ENCODE peak calls at places on chromosome 16, in nine cellular contexts. One of them, this sample, is unnamed.

GRCh38 chr16:48102083-48103008 is 53.4 kb downstream of the ABCC12 start:
- DNase-seq in hepatocyte: no peak
- DNase-seq in endothelial cell of umbilical vein: no peak
- DNase-seq in psoas muscle: no peak
- DNase-seq in lung: no peak
- DNase-seq in pancreas: no peak
- DNase-seq in colonic mucosa: no peak
- DNase-seq in astrocyte: no peak
- DNase-seq in thoracic aorta: no peak
- DNase-seq in this sample: no peak

GRCh38 chr16:3094289-3095027 is 4.6 kb downstream of the ZSCAN10 start:
- DNase-seq in hepatocyte: no peak
- DNase-seq in lung: no peak
- DNase-seq in endothelial cell of umbilical vein: peak; percentile 74
- DNase-seq in psoas muscle: no peak
- DNase-seq in pancreas: no peak
- DNase-seq in astrocyte: no peak
- DNase-seq in colonic mucosa: peak; percentile 67
- DNase-seq in thoracic aorta: no peak
- DNase-seq in this sample: peak; percentile 29

GRCh38 chr16:4925791-4926190 is 11.2 kb downstream of the PPL start:
- DNase-seq in endothelial cell of umbilical vein: no peak
- DNase-seq in pancreas: no peak
- DNase-seq in hepatocyte: no peak
- DNase-seq in astrocyte: no peak
- DNase-seq in lung: no peak
- DNase-seq in colonic mucosa: no peak
- DNase-seq in psoas muscle: no peak
- DNase-seq in thoracic aorta: no peak
- DNase-seq in this sample: no peak

GRCh38 chr16:24995033-24995432 is 20.1 kb downstream of the ARHGAP17 start:
- DNase-seq in pancreas: no peak
- DNase-seq in astrocyte: no peak
- DNase-seq in endothelial cell of umbilical vein: no peak
- DNase-seq in psoas muscle: no peak
- DNase-seq in thoracic aorta: no peak
- DNase-seq in colonic mucosa: no peak
- DNase-seq in lung: no peak
- DNase-seq in hepatocyte: no peak
- DNase-seq in this sample: no peak

GRCh38 chr16:53098526-53099317 is 43.9 kb downstream of the CHD9 start:
- DNase-seq in psoas muscle: peak; percentile 89
- DNase-seq in endothelial cell of umbilical vein: peak; percentile 95
- DNase-seq in colonic mucosa: peak; percentile 75
- DNase-seq in pancreas: peak; percentile 73
- DNase-seq in astrocyte: peak; percentile 95
- DNase-seq in hepatocyte: peak; percentile 81
- DNase-seq in lung: peak; percentile 82
- DNase-seq in thoracic aorta: peak; percentile 62
- DNase-seq in this sample: peak; percentile 89

GRCh38 chr16:20870122-20870521 is 30.0 kb downstream of the DCUN1D3 start:
- DNase-seq in thoracic aorta: no peak
- DNase-seq in endothelial cell of umbilical vein: no peak
- DNase-seq in astrocyte: no peak
- DNase-seq in colonic mucosa: no peak
- DNase-seq in pancreas: no peak
- DNase-seq in hepatocyte: no peak
- DNase-seq in psoas muscle: no peak
- DNase-seq in lung: no peak
- DNase-seq in this sample: no peak

GRCh38 chr16:77677129-77677528 is 45.2 kb upstream of the NUDT7 start:
- DNase-seq in hepatocyte: no peak
- DNase-seq in pancreas: no peak
- DNase-seq in thoracic aorta: no peak
- DNase-seq in astrocyte: no peak
- DNase-seq in colonic mucosa: no peak
- DNase-seq in lung: no peak
- DNase-seq in psoas muscle: no peak
- DNase-seq in endothelial cell of umbilical vein: no peak
- DNase-seq in this sample: no peak

GRCh38 chr16:83615131-83615530 is 192.6 kb upstream of the HSBP1 start:
- DNase-seq in endothelial cell of umbilical vein: no peak
- DNase-seq in pancreas: no peak
- DNase-seq in thoracic aorta: no peak
- DNase-seq in colonic mucosa: no peak
- DNase-seq in astrocyte: peak; percentile 26
- DNase-seq in psoas muscle: no peak
- DNase-seq in lung: no peak
- DNase-seq in hepatocyte: no peak
- DNase-seq in this sample: no peak

GRCh38 chr16:5504028-5504758 is 406.6 kb upstream of the EEF2KMT start:
- DNase-seq in endothelial cell of umbilical vein: no peak
- DNase-seq in hepatocyte: peak; percentile 44
- DNase-seq in astrocyte: peak; percentile 12
- DNase-seq in psoas muscle: no peak
- DNase-seq in thoracic aorta: no peak
- DNase-seq in colonic mucosa: no peak
- DNase-seq in lung: no peak
- DNase-seq in pancreas: no peak
- DNase-seq in this sample: peak; percentile 0

GRCh38 chr16:88549671-88550643 is 20.2 kb upstream of the ZC3H18 start:
- DNase-seq in thoracic aorta: no peak
- DNase-seq in pancreas: no peak
- DNase-seq in endothelial cell of umbilical vein: no peak
- DNase-seq in colonic mucosa: no peak
- DNase-seq in astrocyte: no peak
- DNase-seq in hepatocyte: no peak
- DNase-seq in lung: no peak
- DNase-seq in psoas muscle: no peak
- DNase-seq in this sample: no peak
- H3K4me3 ChIP-seq in thoracic aorta: no peak overlapping the region
- H3K4me3 ChIP-seq in pancreas: no peak overlapping the region
- H3K4me3 ChIP-seq in endothelial cell of umbilical vein: no peak overlapping the region
- H3K4me3 ChIP-seq in colonic mucosa: no peak overlapping the region
- H3K4me3 ChIP-seq in astrocyte: no peak overlapping the region
- H3K4me3 ChIP-seq in hepatocyte: no peak overlapping the region
- H3K4me3 ChIP-seq in lung: no peak overlapping the region
- H3K4me3 ChIP-seq in psoas muscle: no peak overlapping the region
- H3K4me3 ChIP-seq in this sample: no peak overlapping the region

DNA sequence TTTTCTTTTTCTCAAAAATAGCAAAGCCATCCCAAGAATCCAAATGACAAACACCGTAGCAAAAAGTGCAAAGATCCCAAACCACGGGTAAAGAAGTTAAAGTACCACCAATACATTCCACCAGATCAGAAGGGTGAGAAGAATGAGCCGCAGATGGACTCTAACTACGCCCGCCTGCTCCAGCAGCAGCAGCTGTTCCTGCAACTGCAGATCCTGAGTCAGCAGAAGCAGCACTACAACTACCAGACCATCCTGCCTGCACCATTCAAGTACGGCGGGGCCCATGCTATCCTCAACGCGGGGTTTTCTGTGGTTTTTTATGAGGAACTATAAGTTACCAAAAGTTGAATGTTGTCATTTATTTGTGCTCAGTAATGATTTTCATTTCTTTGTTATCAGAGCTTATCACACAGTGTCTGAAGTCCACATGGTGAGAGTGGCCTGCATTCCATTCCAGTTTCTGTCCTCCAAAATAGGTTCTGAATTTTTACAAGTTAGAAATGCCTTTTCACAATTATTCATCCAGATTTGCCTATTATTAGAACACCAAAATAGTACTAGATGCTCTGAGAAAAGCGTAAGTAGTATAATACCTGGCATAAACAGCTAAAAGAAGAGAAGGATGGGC is 169.2 kb downstream of the MRTFB start:
- DNase-seq in endothelial cell of umbilical vein: no peak
- DNase-seq in psoas muscle: no peak
- DNase-seq in pancreas: no peak
- DNase-seq in astrocyte: no peak
- DNase-seq in thoracic aorta: no peak
- DNase-seq in lung: no peak
- DNase-seq in colonic mucosa: no peak
- DNase-seq in hepatocyte: peak; percentile 23
- DNase-seq in this sample: no peak
- H3K36me3 ChIP-seq in endothelial cell of umbilical vein: peaks cover 12% of the 10 kb centered on the region
- H3K36me3 ChIP-seq in psoas muscle: peaks cover 4% of the 10 kb centered on the region
- H3K36me3 ChIP-seq in pancreas: peaks cover 23% of the 10 kb centered on the region
- H3K36me3 ChIP-seq in astrocyte: peaks cover 10% of the 10 kb centered on the region
- H3K36me3 ChIP-seq in thoracic aorta: no peaks in the 10 kb centered on the region
- H3K36me3 ChIP-seq in lung: peaks cover 9% of the 10 kb centered on the region
- H3K36me3 ChIP-seq in colonic mucosa: peaks cover 6% of the 10 kb centered on the region
- H3K36me3 ChIP-seq in hepatocyte: no peaks in the 10 kb centered on the region
- H3K36me3 ChIP-seq in this sample: no peaks in the 10 kb centered on the region

GRCh38 chr16:68972720-68973119 is 129.4 kb downstream of the TANGO6 start:
- DNase-seq in astrocyte: peak; percentile 70
- DNase-seq in lung: no peak
- DNase-seq in endothelial cell of umbilical vein: peak; percentile 81
- DNase-seq in thoracic aorta: no peak
- DNase-seq in pancreas: no peak
- DNase-seq in hepatocyte: peak; percentile 33
- DNase-seq in psoas muscle: no peak
- DNase-seq in colonic mucosa: no peak
- DNase-seq in this sample: peak; percentile 77
- TF ChIP-seq CTCF in astrocyte: peak; percentile 24
- TF ChIP-seq CTCF in lung: no peak
- TF ChIP-seq CTCF in endothelial cell of umbilical vein: peak; percentile 54
- TF ChIP-seq CTCF in thoracic aorta: no peak
- TF ChIP-seq CTCF in pancreas: no peak
- TF ChIP-seq CTCF in hepatocyte: no peak
- TF ChIP-seq CTCF in psoas muscle: no peak
- TF ChIP-seq CTCF in colonic mucosa: no peak
- TF ChIP-seq CTCF in this sample: peak; percentile 83

GRCh38 chr16:81096715-81097208 is 567 bp upstream of the GCSH start:
- DNase-seq in colonic mucosa: peak; percentile 44
- DNase-seq in psoas muscle: no peak
- DNase-seq in astrocyte: no peak
- DNase-seq in pancreas: no peak
- DNase-seq in endothelial cell of umbilical vein: no peak
- DNase-seq in lung: no peak
- DNase-seq in hepatocyte: no peak
- DNase-seq in thoracic aorta: no peak
- DNase-seq in this sample: no peak
- H3K4me3 ChIP-seq in colonic mucosa: peak overlapping the region; percentile 94
- H3K4me3 ChIP-seq in psoas muscle: peak overlapping the region; percentile 90
- H3K4me3 ChIP-seq in astrocyte: peak overlapping the region; percentile 37
- H3K4me3 ChIP-seq in pancreas: peak overlapping the region; percentile 86
- H3K4me3 ChIP-seq in endothelial cell of umbilical vein: no peak overlapping the region
- H3K4me3 ChIP-seq in lung: no peak overlapping the region
- H3K4me3 ChIP-seq in hepatocyte: no peak overlapping the region
- H3K4me3 ChIP-seq in thoracic aorta: peak overlapping the region; percentile 75
- H3K4me3 ChIP-seq in this sample: no peak overlapping the region

GRCh38 chr16:31577411-31577810 is 49.7 kb downstream of the AHSP start:
- DNase-seq in psoas muscle: no peak
- DNase-seq in lung: no peak
- DNase-seq in hepatocyte: no peak
- DNase-seq in pancreas: no peak
- DNase-seq in endothelial cell of umbilical vein: no peak
- DNase-seq in thoracic aorta: no peak
- DNase-seq in colonic mucosa: no peak
- DNase-seq in astrocyte: no peak
- DNase-seq in this sample: no peak
- H3K36me3 ChIP-seq in psoas muscle: no peaks in the 10 kb centered on the region
- H3K36me3 ChIP-seq in lung: no peaks in the 10 kb centered on the region
- H3K36me3 ChIP-seq in hepatocyte: no peaks in the 10 kb centered on the region
- H3K36me3 ChIP-seq in pancreas: no peaks in the 10 kb centered on the region
- H3K36me3 ChIP-seq in endothelial cell of umbilical vein: no peaks in the 10 kb centered on the region
- H3K36me3 ChIP-seq in thoracic aorta: no peaks in the 10 kb centered on the region
- H3K36me3 ChIP-seq in colonic mucosa: no peaks in the 10 kb centered on the region
- H3K36me3 ChIP-seq in astrocyte: no peaks in the 10 kb centered on the region
- H3K36me3 ChIP-seq in this sample: no peaks in the 10 kb centered on the region

GRCh38 chr16:84960942-84961341 is 50.4 kb downstream of the ZDHHC7 start:
- DNase-seq in psoas muscle: no peak
- DNase-seq in astrocyte: no peak
- DNase-seq in endothelial cell of umbilical vein: no peak
- DNase-seq in colonic mucosa: no peak
- DNase-seq in pancreas: no peak
- DNase-seq in hepatocyte: no peak
- DNase-seq in thoracic aorta: no peak
- DNase-seq in lung: no peak
- DNase-seq in this sample: no peak

GRCh38 chr16:84957192-84957591 is 54.1 kb downstream of the ZDHHC7 start:
- DNase-seq in lung: no peak
- DNase-seq in hepatocyte: no peak
- DNase-seq in pancreas: peak; percentile 55
- DNase-seq in astrocyte: no peak
- DNase-seq in endothelial cell of umbilical vein: no peak
- DNase-seq in colonic mucosa: no peak
- DNase-seq in thoracic aorta: no peak
- DNase-seq in psoas muscle: no peak
- DNase-seq in this sample: no peak

GRCh38 chr16:84959784-84960417 is 51.4 kb downstream of the ZDHHC7 start:
- DNase-seq in hepatocyte: no peak
- DNase-seq in lung: no peak
- DNase-seq in psoas muscle: no peak
- DNase-seq in pancreas: no peak
- DNase-seq in endothelial cell of umbilical vein: no peak
- DNase-seq in colonic mucosa: no peak
- DNase-seq in thoracic aorta: no peak
- DNase-seq in astrocyte: no peak
- DNase-seq in this sample: no peak

GRCh38 chr16:84957792-84958191 is 53.5 kb downstream of the ZDHHC7 start:
- DNase-seq in astrocyte: no peak
- DNase-seq in hepatocyte: no peak
- DNase-seq in thoracic aorta: no peak
- DNase-seq in pancreas: peak; percentile 10
- DNase-seq in lung: no peak
- DNase-seq in colonic mucosa: no peak
- DNase-seq in endothelial cell of umbilical vein: no peak
- DNase-seq in psoas muscle: no peak
- DNase-seq in this sample: no peak

DNA sequence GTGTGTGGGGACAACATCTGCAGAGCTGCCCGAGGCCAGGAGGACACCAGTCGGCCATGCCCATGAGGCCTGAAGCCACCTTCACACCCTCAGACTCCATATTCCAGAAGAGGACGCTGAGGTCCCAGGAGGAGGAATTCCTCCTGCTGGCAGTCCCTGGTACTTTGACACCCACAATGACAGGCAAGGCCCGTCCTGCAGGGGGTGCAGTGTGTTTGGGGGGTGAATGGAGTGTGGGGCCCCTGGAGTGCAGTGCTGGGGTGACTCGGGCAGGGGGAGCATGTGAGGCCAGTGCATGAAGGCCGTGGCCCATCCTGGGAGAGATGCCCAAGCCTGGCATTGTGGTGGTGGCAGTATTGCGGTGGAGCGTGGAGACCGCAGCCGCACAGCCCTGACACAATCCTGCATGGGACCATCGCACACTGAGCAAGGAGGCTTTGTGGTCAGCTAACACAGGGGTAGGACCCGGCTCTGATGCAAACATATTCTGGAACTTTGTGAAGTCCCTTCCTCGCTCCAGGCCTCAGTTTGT is 52.2 kb downstream of the ZDHHC7 start:
- DNase-seq in astrocyte: no peak
- DNase-seq in endothelial cell of umbilical vein: no peak
- DNase-seq in hepatocyte: no peak
- DNase-seq in lung: no peak
- DNase-seq in colonic mucosa: no peak
- DNase-seq in thoracic aorta: no peak
- DNase-seq in pancreas: peak; percentile 45
- DNase-seq in psoas muscle: no peak
- DNase-seq in this sample: no peak
- TF ChIP-seq CTCF in astrocyte: peak; percentile 8
- TF ChIP-seq CTCF in endothelial cell of umbilical vein: peak; percentile 15
- TF ChIP-seq CTCF in hepatocyte: peak; percentile 5
- TF ChIP-seq CTCF in lung: no peak
- TF ChIP-seq CTCF in colonic mucosa: no peak
- TF ChIP-seq CTCF in thoracic aorta: no peak
- TF ChIP-seq CTCF in pancreas: no peak
- TF ChIP-seq CTCF in psoas muscle: no peak
- TF ChIP-seq CTCF in this sample: peak; percentile 65

GRCh38 chr16:9159839-9160550 is 68.6 kb downstream of the HAPSTR1 start:
- DNase-seq in lung: peak; percentile 55
- DNase-seq in thoracic aorta: no peak
- DNase-seq in pancreas: peak; percentile 76
- DNase-seq in astrocyte: peak; percentile 20
- DNase-seq in colonic mucosa: peak; percentile 67
- DNase-seq in psoas muscle: no peak
- DNase-seq in endothelial cell of umbilical vein: peak; percentile 44
- DNase-seq in hepatocyte: peak; percentile 84
- DNase-seq in this sample: peak; percentile 61
- H3K4me3 ChIP-seq in lung: no peak overlapping the region
- H3K4me3 ChIP-seq in thoracic aorta: no peak overlapping the region
- H3K4me3 ChIP-seq in pancreas: no peak overlapping the region
- H3K4me3 ChIP-seq in astrocyte: no peak overlapping the region
- H3K4me3 ChIP-seq in colonic mucosa: no peak overlapping the region
- H3K4me3 ChIP-seq in psoas muscle: no peak overlapping the region
- H3K4me3 ChIP-seq in endothelial cell of umbilical vein: no peak overlapping the region
- H3K4me3 ChIP-seq in hepatocyte: no peak overlapping the region
- H3K4me3 ChIP-seq in this sample: no peak overlapping the region